ENCODE peak calls at places on chromosome 20, in nine cellular contexts. V is heart right ventricle, O is natural killer cell, M is spleen, G is nephron progenitor cell, T is GM23338, S is IMR-90, L is AG09319, C is GM13977. Z is an unnamed sample.

GRCh38 chr20:58980711-58981563 is at the start of gene NELFCD:
- DNase-seq in V (peak), O (peak), M (peak), G (peak), T (peak), S (peak), L (peak), C (peak), Z (peak)

GRCh38 chr20:50317116-50317515 is 126.5 kb downstream of the CEBPB start:
- DNase-seq in V (no peak), O (no peak), M (peak), G (no peak), T (no peak), S (no peak), L (no peak), C (no peak), Z (no peak)

GRCh38 chr20:2382833-2383232 is 2.1 kb downstream of the TGM6 start:
- DNase-seq in V (no peak), O (no peak), M (no peak), G (no peak), T (no peak), S (no peak), L (no peak), C (no peak), Z (peak)

GRCh38 chr20:53793783-53794383 is 200.2 kb upstream of the ZNF217 start:
- DNase-seq in V (no peak), O (no peak), M (no peak), G (no peak), T (no peak), S (no peak), L (no peak), C (no peak), Z (no peak)

GRCh38 chr20:10547276-10548114 is 112.4 kb downstream of the SLX4IP start:
- DNase-seq in V (no peak), O (no peak), M (no peak), G (no peak), T (no peak), S (peak), L (no peak), C (no peak), Z (no peak)

GRCh38 chr20:32906200-32906599 is 47.5 kb downstream of the EFCAB8 start:
- DNase-seq in V (no peak), O (no peak), M (peak), G (no peak), T (no peak), S (no peak), L (no peak), C (no peak), Z (no peak)

GRCh38 chr20:56736285-56736857 is 107.3 kb downstream of the TFAP2C start:
- DNase-seq in V (no peak), O (no peak), M (no peak), G (no peak), T (peak), S (no peak), L (no peak), C (no peak), Z (no peak)

GRCh38 chr20:47262365-47263013 is 94.0 kb downstream of the ZMYND8 start:
- DNase-seq in V (no peak), O (no peak), M (no peak), G (no peak), T (no peak), S (no peak), L (no peak), C (peak), Z (no peak)

DNA sequence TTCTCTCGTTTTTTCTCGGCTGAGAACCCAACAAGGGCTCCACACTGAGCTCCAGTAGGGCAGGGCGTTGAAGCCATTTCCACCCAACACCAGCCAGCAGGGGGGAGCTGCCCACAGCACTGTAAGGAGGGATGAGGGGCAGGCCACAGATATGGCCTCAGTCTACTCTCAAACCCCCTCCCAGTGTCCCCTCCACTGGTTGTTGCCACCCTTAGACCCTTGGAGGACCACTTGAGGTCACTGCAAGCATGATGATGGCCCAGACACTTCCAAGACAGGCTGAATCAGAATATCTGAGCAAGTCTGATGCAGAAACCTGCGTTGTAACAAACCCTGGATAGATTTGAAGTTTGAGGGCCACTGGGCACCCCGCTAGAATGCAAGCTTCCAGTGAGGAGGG is 217.0 kb upstream of the CST7 start:
- DNase-seq in V (no peak), O (no peak), M (no peak), G (no peak), T (no peak), S (no peak), L (no peak), C (no peak), Z (no peak)
- TF ChIP-seq CTCF in V (no peak), O (no peak), M (no peak), G (no peak), T (no peak), S (no peak), L (no peak), C (no peak), Z (no peak)

DNA sequence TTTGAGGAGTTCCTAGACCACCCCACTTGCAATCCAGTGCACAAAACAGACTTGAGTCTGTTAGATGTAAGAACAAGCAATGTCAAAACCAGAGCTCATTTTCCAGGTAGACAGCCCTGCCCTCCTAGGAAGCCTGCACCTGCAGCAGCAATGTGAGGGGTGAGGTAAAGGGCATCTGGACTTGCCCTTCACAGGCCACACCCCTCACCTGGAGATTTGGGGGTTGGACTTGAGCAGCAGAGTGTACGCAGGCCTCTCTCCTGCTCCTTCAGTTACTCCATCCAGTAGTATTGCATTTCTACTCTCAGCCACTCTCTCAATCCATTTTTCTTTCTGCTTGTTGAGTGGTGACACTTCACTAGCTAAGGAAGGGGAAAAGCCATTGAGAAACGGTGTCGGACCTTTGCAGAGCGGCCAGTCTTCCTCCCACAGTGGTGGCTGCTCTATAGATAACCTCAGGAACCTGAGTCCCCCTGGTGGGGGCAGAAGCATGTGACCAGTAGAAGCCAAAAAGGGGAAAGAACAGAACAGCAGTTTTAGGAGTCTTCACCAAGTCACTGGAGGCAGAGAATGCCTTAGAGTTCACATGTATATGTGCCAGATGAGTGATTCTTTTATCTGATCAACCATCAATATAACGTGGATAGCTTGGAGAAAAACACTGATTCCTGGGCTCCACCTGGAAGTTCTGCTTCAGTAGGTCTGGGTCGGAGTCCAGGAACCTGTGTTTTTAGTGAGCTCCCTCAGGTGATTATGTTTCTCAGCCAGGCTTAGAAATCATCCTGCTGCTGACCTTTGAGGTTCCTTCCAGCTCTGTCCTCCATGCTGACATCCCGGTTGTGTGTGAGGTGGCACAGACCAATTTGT is 28.0 kb downstream of the ARFGEF2 start:
- DNase-seq in V (no peak), O (no peak), M (no peak), G (no peak), T (peak), S (no peak), L (no peak), C (no peak), Z (no peak)
- TF ChIP-seq CTCF in V (no peak), O (no peak), M (no peak), G (peak), T (peak), S (no peak), L (no peak), C (no peak), Z (no peak)

GRCh38 chr20:44537993-44538392 is 16.1 kb upstream of the SERINC3 start:
- DNase-seq in V (no peak), O (no peak), M (no peak), G (no peak), T (no peak), S (peak), L (no peak), C (no peak), Z (peak)
- TF ChIP-seq CTCF in V (peak), O (no peak), M (no peak), G (no peak), T (no peak), S (peak), L (peak), C (no peak), Z (peak)

DNA sequence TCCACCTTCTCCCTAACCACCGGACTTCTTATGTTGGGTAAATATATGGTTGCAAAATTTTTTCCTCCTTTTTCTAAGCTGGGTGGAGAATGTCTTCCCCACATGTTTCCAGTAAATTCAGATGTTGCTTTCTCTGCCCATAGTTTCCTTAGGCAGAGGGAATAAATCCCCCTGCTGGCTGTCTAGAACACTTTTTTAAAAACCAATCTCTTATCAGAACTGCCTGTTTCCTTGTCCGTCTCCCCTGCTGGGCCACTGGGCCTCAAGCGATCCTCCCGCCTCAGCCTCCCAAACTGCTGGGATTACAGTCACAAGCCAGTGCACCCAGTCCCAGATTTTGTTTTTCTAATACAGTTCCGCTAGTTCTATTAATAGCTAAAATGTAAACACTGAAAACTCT is 9.9 kb upstream of the WFDC2 start:
- DNase-seq in V (no peak), O (no peak), M (no peak), G (no peak), T (no peak), S (peak), L (no peak), C (no peak), Z (peak)
- TF ChIP-seq CTCF in V (no peak), O (no peak), M (no peak), G (peak), T (no peak), S (no peak), L (peak), C (no peak), Z (peak)

DNA sequence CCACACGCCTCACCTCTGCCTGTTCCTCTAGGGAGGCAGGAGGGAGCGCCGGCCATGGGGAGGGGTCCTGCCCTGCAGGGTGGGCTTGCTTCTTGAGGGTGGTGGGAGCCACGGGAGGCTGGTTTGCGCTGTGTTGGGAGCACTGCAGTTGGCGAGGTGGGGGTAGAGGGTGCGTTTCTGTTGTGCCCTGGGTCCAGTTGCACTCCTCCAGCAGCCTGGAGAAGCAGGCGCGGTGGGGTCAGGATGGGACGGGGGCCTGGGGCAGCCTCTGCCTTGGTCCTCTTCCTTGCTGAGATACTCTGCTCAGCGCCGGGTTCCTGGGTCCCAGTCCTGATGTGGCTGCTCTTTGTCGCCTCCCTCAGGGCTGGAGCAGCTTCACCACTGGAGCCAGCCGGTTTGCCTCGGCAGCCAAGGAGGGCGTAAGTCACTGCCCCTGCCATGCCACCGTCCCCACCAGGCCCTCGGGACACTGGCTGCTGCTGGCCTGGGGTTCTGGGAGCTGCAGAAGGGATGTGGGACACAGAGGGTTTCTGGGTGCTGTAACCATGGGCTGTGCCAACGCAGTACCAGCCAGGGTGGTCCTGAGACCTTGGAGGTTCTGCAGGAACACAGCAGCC is 8.4 kb downstream of the ARFGAP1 start:
- DNase-seq in V (no peak), O (no peak), M (no peak), G (no peak), T (peak), S (no peak), L (no peak), C (no peak), Z (no peak)
- TF ChIP-seq CTCF in V (no peak), O (no peak), M (no peak), G (peak), T (peak), S (peak), L (peak), C (peak), Z (peak)

GRCh38 chr20:13755809-13756208 is 28.9 kb downstream of the ESF1 start:
- DNase-seq in V (no peak), O (no peak), M (no peak), G (no peak), T (no peak), S (no peak), L (no peak), C (no peak), Z (peak)
- TF ChIP-seq CTCF in V (peak), O (no peak), M (no peak), G (no peak), T (no peak), S (peak), L (no peak), C (no peak), Z (peak)

GRCh38 chr20:38291582-38291918 is 12.4 kb upstream of the BPI start:
- DNase-seq in V (no peak), O (no peak), M (no peak), G (no peak), T (no peak), S (no peak), L (no peak), C (no peak), Z (no peak)
- TF ChIP-seq CTCF in V (no peak), O (no peak), M (no peak), G (no peak), T (no peak), S (no peak), L (no peak), C (no peak), Z (no peak)